ENCODE peak calls at places on chromosomes 11 and 22, in nine cellular contexts. S is progenitor cell of endocrine pancreas; N is osteocyte; I is stimulated activated CD4-positive, alpha-beta T cell treated with anti-CD3 and anti-CD28 coated beads, Interleukin-1b, Interleukin-23, amount 100 ng/mL, for 24 hours; D is CD4-positive, alpha-beta T cell; Q is transverse colon; G is NCI-H1105; J is T47D; O is activated T-cell treated with anti-CD3 and anti-CD28 coated beads for 1 hour. K is an unnamed sample.

GRCh38 chr11:2709429-2709828 is 9.6 kb upstream of the KCNQ1OT1 start:
- DNase-seq in S (no peak), N (no peak), I (no peak), D (no peak), Q (no peak), G (no peak), J (no peak), O (no peak), K (peak; percentile 63)

GRCh38 chr11:124943242-124943641 is 7.4 kb upstream of the HEPACAM start:
- DNase-seq in S (no peak), N (no peak), I (no peak), D (no peak), Q (no peak), G (no peak), J (no peak), O (no peak), K (no peak)

GRCh38 chr11:1843098-1843473 is 4.3 kb downstream of the TNNI2 start:
- DNase-seq in S (no peak), N (no peak), I (no peak), D (no peak), Q (no peak), G (no peak), J (no peak), O (no peak), K (no peak)

GRCh38 chr11:78168539-78169477 is 19.6 kb downstream of the KCTD21 start:
- DNase-seq in S (no peak), N (peak; percentile 87), I (no peak), D (no peak), Q (peak; percentile 34), G (no peak), J (no peak), O (no peak), K (peak; percentile 58)

GRCh38 chr11:87252869-87253268 is 215.1 kb downstream of the TMEM135 start:
- DNase-seq in S (no peak), N (no peak), I (no peak), D (no peak), Q (no peak), G (no peak), J (no peak), O (no peak), K (no peak)

GRCh38 chr11:108857382-108857781 is 192.5 kb downstream of the DDX10 start:
- DNase-seq in S (no peak), N (no peak), I (no peak), D (no peak), Q (no peak), G (no peak), J (no peak), O (no peak), K (no peak)

GRCh38 chr11:79098096-79098495 is 342.7 kb downstream of the TENM4 start:
- DNase-seq in S (no peak), N (no peak), I (no peak), D (no peak), Q (no peak), G (no peak), J (no peak), O (no peak), K (no peak)

GRCh38 chr22:20904008-20904979 is 12.9 kb upstream of the CRKL start:
- DNase-seq in S (no peak), N (no peak), I (no peak), D (no peak), Q (no peak), G (no peak), J (peak; percentile 55), O (no peak), K (no peak)

GRCh38 chr22:46012182-46012880 is 35.4 kb upstream of the WNT7B start:
- DNase-seq in S (no peak), N (no peak), I (no peak), D (no peak), Q (peak; percentile 8), G (no peak), J (no peak), O (no peak), K (no peak)

GRCh38 chr11:64094463-64095223 is 58.9 kb downstream of the FLRT1 start:
- DNase-seq in S (no peak), N (peak; percentile 89), I (no peak), D (no peak), Q (peak; percentile 22), G (no peak), J (no peak), O (no peak), K (peak; percentile 55)

GRCh38 chr22:24536089-24536488 is 18.8 kb downstream of the GUCD1 start:
- DNase-seq in S (no peak), N (no peak), I (no peak), D (no peak), Q (no peak), G (no peak), J (no peak), O (no peak), K (peak; percentile 25)

GRCh38 chr11:7600205-7600775 is 73.0 kb downstream of the CYB5R2 start:
- DNase-seq in S (no peak), N (no peak), I (no peak), D (no peak), Q (peak; percentile 21), G (no peak), J (peak; percentile 94), O (no peak), K (peak; percentile 45)

GRCh38 chr22:22408731-22409696 is 99.5 kb downstream of the ZNF280B start:
- DNase-seq in S (no peak), N (peak; percentile 80), I (no peak), D (no peak), Q (peak; percentile 42), G (no peak), J (peak; percentile 53), O (no peak), K (no peak)

GRCh38 chr22:26464312-26464711 is 19.3 kb downstream of the HPS4 start:
- DNase-seq in S (no peak), N (no peak), I (no peak), D (no peak), Q (no peak), G (no peak), J (peak; percentile 35), O (no peak), K (no peak)

GRCh38 chr11:2929511-2929879 is 275 bp upstream of the PHLDA2 start:
- DNase-seq in S (no peak), N (peak; percentile 92), I (no peak), D (no peak), Q (peak; percentile 88), G (no peak), J (peak; percentile 78), O (no peak), K (peak; percentile 74)

GRCh38 chr11:133078591-133079179 is 453.6 kb downstream of the OPCML start:
- DNase-seq in S (peak; percentile 35), N (no peak), I (no peak), D (no peak), Q (peak; percentile 20), G (peak; percentile 54), J (peak; percentile 83), O (no peak), K (no peak)

GRCh38 chr11:108218912-108219783 is 3.3 kb downstream of the NPAT start:
- DNase-seq in S (no peak), N (no peak), I (no peak), D (no peak), Q (no peak), G (no peak), J (no peak), O (no peak), K (no peak)

GRCh38 chr11:64667154-64667745 is 55.7 kb downstream of the NRXN2 start:
- DNase-seq in S (no peak), N (no peak), I (no peak), D (no peak), Q (no peak), G (no peak), J (no peak), O (no peak), K (no peak)

GRCh38 chr11:111942826-111943225 is 5.7 kb downstream of the DIXDC1 start:
- DNase-seq in S (no peak), N (peak; percentile 4), I (no peak), D (no peak), Q (no peak), G (no peak), J (no peak), O (no peak), K (no peak)

GRCh38 chr11:63961608-63962412 is 12.6 kb upstream of the COX8A start:
- DNase-seq in S (no peak), N (no peak), I (no peak), D (no peak), Q (peak; percentile 20), G (peak; percentile 64), J (peak; percentile 84), O (no peak), K (no peak)

GRCh38 chr22:17845340-17845739 is 71.1 kb upstream of the BID start:
- DNase-seq in S (no peak), N (no peak), I (no peak), D (no peak), Q (no peak), G (no peak), J (no peak), O (no peak), K (no peak)

GRCh38 chr22:50342651-50343540 is at the start of gene PPP6R2:
- DNase-seq in S (peak; percentile 78), N (peak; percentile 95), I (peak; percentile 87), D (peak; percentile 82), Q (peak; percentile 88), G (peak; percentile 51), J (peak; percentile 75), O (peak; percentile 87), K (peak; percentile 84)

GRCh38 chr11:44454686-44455085 is 110.8 kb upstream of the CD82 start:
- DNase-seq in S (no peak), N (no peak), I (no peak), D (no peak), Q (no peak), G (no peak), J (no peak), O (no peak), K (no peak)

GRCh38 chr11:118872403-118872821 is 11.3 kb upstream of the CXCR5 start:
- DNase-seq in S (no peak), N (no peak), I (no peak), D (no peak), Q (peak; percentile 43), G (no peak), J (no peak), O (no peak), K (no peak)

GRCh38 chr22:17628304-17629166 is at the start of gene ATP6V1E1:
- DNase-seq in S (peak; percentile 87), N (peak; percentile 97), I (peak; percentile 77), D (peak; percentile 92), Q (peak; percentile 98), G (peak; percentile 90), J (peak; percentile 92), O (peak; percentile 89), K (peak; percentile 98)

GRCh38 chr11:114171257-114172054 is 111.9 kb downstream of the ZBTB16 start:
- DNase-seq in S (no peak), N (no peak), I (no peak), D (no peak), Q (peak; percentile 79), G (no peak), J (no peak), O (no peak), K (peak; percentile 60)

GRCh38 chr22:39080052-39080762 is 3.1 kb downstream of the APOBEC3G start:
- DNase-seq in S (no peak), N (no peak), I (no peak), D (no peak), Q (no peak), G (no peak), J (no peak), O (no peak), K (no peak)